ENCODE peak calls at places on chromosomes 12 and 14, in eight cellular contexts. V, L, E, X, P, N, I and B are unnamed samples. For H3K4me1, the result is how much of the 10 kb centered on the place peaks cover.

GRCh38 chr12:27296674-27297073 is 36.0 kb upstream of the BMAL2 start:
- DNase-seq in E (no peak), X (no peak), L (no peak), I (no peak), N (no peak), P (no peak), V (no peak), B (no peak)

GRCh38 chr12:131137836-131138637 is 184.3 kb downstream of the ADGRD1 start:
- DNase-seq in L (peak), N (no peak), I (no peak), X (peak), E (no peak), V (no peak), P (no peak), B (peak)

GRCh38 chr12:110754101-110754793 is 11.6 kb upstream of the PPP1CC start:
- DNase-seq in N (no peak), I (no peak), L (no peak), V (no peak), X (no peak), E (no peak), P (no peak), B (no peak)

GRCh38 chr12:109773384-109774011 is 59.7 kb downstream of the TRPV4 start:
- DNase-seq in P (no peak), V (no peak), E (peak), I (no peak), L (no peak), X (peak), N (no peak), B (no peak)

GRCh38 chr12:62917066-62917465 is 17.9 kb downstream of the PPM1H start:
- DNase-seq in P (no peak), L (no peak), I (no peak), N (no peak), E (no peak), X (no peak), V (no peak), B (no peak)

GRCh38 chr14:91021991-91022621 is 38.3 kb downstream of the RPS6KA5 start:
- DNase-seq in P (no peak), V (no peak), I (no peak), L (no peak), X (no peak), N (no peak), E (no peak), B (no peak)

GRCh38 chr12:96578526-96579125 is 89.2 kb downstream of the CFAP54 start:
- DNase-seq in X (no peak), N (no peak), I (no peak), V (no peak), L (no peak), E (no peak), P (no peak), B (no peak)

GRCh38 chr12:30822385-30823139 is 67.8 kb upstream of the CAPRIN2 start:
- DNase-seq in P (no peak), X (peak), V (peak), N (peak), I (peak), E (peak), L (peak), B (peak)

GRCh38 chr14:76152333-76152681 is 585 bp downstream of the GPATCH2L start:
- DNase-seq in E (peak), I (peak), V (peak), N (peak), L (peak), X (peak), P (peak), B (peak)

GRCh38 chr12:32151552-32151951 is 44.9 kb downstream of the BICD1 start:
- DNase-seq in X (no peak), V (no peak), I (no peak), P (no peak), N (no peak), L (no peak), E (no peak), B (no peak)

GRCh38 chr14:21476526-21476924 is 234 bp downstream of the RAB2B start:
- DNase-seq in V (peak), L (no peak), P (peak), I (no peak), N (peak), X (peak), E (peak), B (no peak)

GRCh38 chr12:6745751-6746525 is 7.0 kb downstream of the MLF2 start:
- DNase-seq in L (no peak), E (no peak), V (peak), N (no peak), P (no peak), I (no peak), X (no peak), B (no peak)

GRCh38 chr14:57182760-57183503 is 85.8 kb downstream of the EXOC5 start:
- DNase-seq in I (no peak), L (no peak), N (no peak), P (no peak), E (no peak), X (peak), V (no peak), B (peak)

GRCh38 chr14:58171090-58171489 is 19.1 kb upstream of the ARMH4 start:
- DNase-seq in V (no peak), L (no peak), N (peak), X (peak), P (peak), I (peak), E (peak), B (peak)

GRCh38 chr12:53219956-53220856 is 11.8 kb downstream of the RARG start:
- DNase-seq in P (no peak), N (peak), X (peak), I (peak), L (peak), V (peak), E (peak), B (peak)

GRCh38 chr12:102955926-102956737 is 1.3 kb upstream of the ASCL1 start:
- DNase-seq in L (no peak), N (no peak), I (no peak), V (no peak), E (no peak), X (no peak), P (no peak), B (peak)

GRCh38 chr12:31732926-31733548 is 4.2 kb upstream of the AMN1 start:
- DNase-seq in V (no peak), X (no peak), P (no peak), N (no peak), L (no peak), I (no peak), E (no peak), B (no peak)

GRCh38 chr14:100317389-100317788 is 5.8 kb upstream of the SLC25A47 start:
- DNase-seq in P (no peak), L (no peak), I (no peak), V (no peak), X (no peak), E (no peak), N (no peak), B (no peak)

GRCh38 chr14:21631084-21631483 is 3.7 kb downstream of the OR10G2 start:
- DNase-seq in V (no peak), E (no peak), P (no peak), N (no peak), L (no peak), I (no peak), X (no peak), B (no peak)

GRCh38 chr14:22547948-22548750 is 40.9 kb downstream of the DAD1 start:
- DNase-seq in P (no peak), X (no peak), N (no peak), I (no peak), E (no peak), V (no peak), L (no peak), B (no peak)

GRCh38 chr12:6373022-6373787 is 2.2 kb downstream of the SCNN1A start:
- DNase-seq in N (no peak), I (no peak), E (no peak), L (no peak), V (no peak), X (no peak), P (no peak), B (no peak)

GRCh38 chr14:35808076-35808657 is 928 bp downstream of the RALGAPA1 start:
- DNase-seq in N (no peak), X (no peak), V (peak), I (no peak), P (no peak), E (no peak), L (no peak), B (no peak)

GRCh38 chr12:43776498-43776897 is 17.7 kb downstream of the IRAK4 start:
- DNase-seq in X (no peak), E (no peak), V (no peak), P (no peak), L (no peak), I (no peak), N (no peak), B (peak)

GRCh38 chr12:107320031-107320928 is 226.9 kb upstream of the CRY1 start:
- DNase-seq in P (no peak), E (peak), L (peak), N (peak), V (peak), I (no peak), X (no peak), B (no peak)

GRCh38 chr12:104567832-104568490 is 111.2 kb downstream of the CHST11 start:
- DNase-seq in P (no peak), N (no peak), L (no peak), V (no peak), I (no peak), E (no peak), X (no peak), B (no peak)

GRCh38 chr14:77201696-77202095 is 20.1 kb downstream of the TMEM63C start:
- DNase-seq in N (no peak), X (no peak), L (no peak), V (no peak), I (no peak), P (no peak), E (no peak), B (no peak)

GRCh38 chr12:102433304-102433703 is 47.1 kb downstream of the IGF1 start:
- DNase-seq in X (no peak), L (no peak), E (no peak), N (no peak), I (no peak), P (no peak), V (no peak), B (no peak)

GRCh38 chr12:66648336-66648735 is 30.5 kb downstream of the GRIP1 start:
- DNase-seq in N (no peak), P (no peak), I (no peak), V (no peak), L (no peak), X (no peak), E (no peak), B (no peak)

GRCh38 chr12:117574655-117575054 is 213.2 kb upstream of the NOS1 start:
- DNase-seq in P (no peak), V (no peak), E (no peak), I (no peak), N (no peak), X (no peak), L (no peak), B (no peak)

GRCh38 chr12:69091447-69092022 is 147.8 kb upstream of the CPSF6 start:
- DNase-seq in N (no peak), P (no peak), I (no peak), L (no peak), E (no peak), X (no peak), V (no peak), B (no peak)

GRCh38 chr14:105517096-105517495 is 9.3 kb upstream of the TMEM121 start:
- DNase-seq in P (no peak), V (no peak), X (no peak), L (no peak), N (no peak), I (no peak), E (peak), B (no peak)

GRCh38 chr14:95597784-95598204 is 62.9 kb downstream of the GLRX5 start:
- DNase-seq in I (no peak), E (no peak), N (no peak), V (no peak), L (no peak), X (peak), P (no peak), B (peak)

GRCh38 chr12:53232641-53233538 is 881 bp upstream of the RARG start:
- DNase-seq in P (no peak), I (peak), V (no peak), X (peak), L (peak), N (peak), E (peak), B (peak)

GRCh38 chr14:103887170-103887501 is 39.8 kb upstream of the PPP1R13B start:
- DNase-seq in E (no peak), X (no peak), L (no peak), V (no peak), P (no peak), N (no peak), I (no peak), B (no peak)

GRCh38 chr14:103885509-103885932 is 38.1 kb upstream of the PPP1R13B start:
- DNase-seq in X (no peak), N (no peak), V (no peak), L (no peak), E (no peak), P (no peak), I (no peak), B (no peak)

GRCh38 chr14:103884854-103885253 is 37.5 kb upstream of the PPP1R13B start:
- DNase-seq in L (no peak), I (no peak), V (no peak), N (no peak), E (no peak), X (no peak), P (no peak), B (no peak)

GRCh38 chr14:103887557-103888115 is 40.3 kb upstream of the PPP1R13B start:
- DNase-seq in X (no peak), N (no peak), I (no peak), L (no peak), P (no peak), V (no peak), E (no peak), B (no peak)

GRCh38 chr14:103886304-103887169 is 39.2 kb upstream of the PPP1R13B start:
- DNase-seq in I (no peak), E (no peak), V (no peak), N (no peak), L (no peak), P (no peak), X (peak), B (no peak)
- TF ChIP-seq CTCF in I (no peak), E (no peak), V (no peak), N (no peak), L (no peak), P (no peak), X (peak), B (peak)

GRCh38 chr14:93086441-93087055 is 29.2 kb downstream of the ITPK1 start:
- DNase-seq in L (no peak), N (no peak), E (no peak), P (no peak), V (no peak), X (no peak), I (no peak), B (no peak)
- H3K4me1 ChIP-seq in L (under half), N (half or more), E (under half), P (under half), V (under half), X (under half), I (under half), B (under half)

GRCh38 chr12:106303202-106303820 is 778 bp downstream of the TCP11L2 start:
- DNase-seq in I (peak), N (peak), E (peak), L (peak), X (peak), V (peak), P (peak), B (peak)
- TF ChIP-seq CTCF in I (no peak), N (no peak), E (no peak), L (no peak), X (no peak), V (no peak), P (no peak), B (no peak)

DNA sequence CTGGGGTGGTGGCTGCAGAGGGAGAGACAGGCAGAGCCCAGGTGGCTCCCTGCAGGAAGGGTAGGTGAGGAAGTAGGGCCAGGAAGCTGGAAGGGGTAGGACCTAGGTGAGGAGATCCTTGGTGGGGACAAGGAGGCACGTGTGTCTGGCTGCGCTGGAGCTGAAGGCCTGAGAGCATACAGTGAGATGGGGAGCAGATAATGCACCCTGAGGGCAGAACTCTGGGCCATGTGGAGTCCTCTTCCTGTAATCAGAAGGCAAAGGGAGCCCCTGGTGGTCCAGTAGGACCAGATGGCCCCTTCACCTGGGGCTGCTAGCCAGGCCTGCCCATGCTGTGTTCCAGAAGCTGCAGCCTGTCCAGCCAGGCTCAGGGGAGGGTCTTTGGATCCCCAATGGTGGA is 15.3 kb upstream of the KRT80 start:
- DNase-seq in N (peak), E (peak), P (no peak), I (peak), L (no peak), V (no peak), X (no peak), B (peak)
- H3K4me1 ChIP-seq in N (under half), E (under half), P (under half), I (under half), L (under half), V (under half), X (under half), B (under half)

GRCh38 chr14:85974602-85975001 is 444.7 kb downstream of the FLRT2 start:
- DNase-seq in I (no peak), E (no peak), L (no peak), N (no peak), X (no peak), V (no peak), P (no peak), B (no peak)

GRCh38 chr14:85978851-85979250 is 448.9 kb downstream of the FLRT2 start:
- DNase-seq in X (no peak), P (no peak), I (no peak), V (no peak), L (no peak), N (no peak), E (no peak), B (no peak)
- TF ChIP-seq CTCF in X (no peak), P (no peak), I (no peak), V (no peak), L (no peak), N (no peak), E (no peak), B (no peak)